ENCODE peak calls at places on chromosomes 3 and 15, in five cellular contexts. O is NCI-H1092, W is substantia nigra, E is HEK293T, N is T1000. G is an unnamed sample.

GRCh38 chr15:33013827-33014445 is 180.6 kb downstream of the FMN1 start:
- DNase-seq in O (no peak), W (no peak), E (no peak), N (no peak), G (peak)

GRCh38 chr3:170703121-170703588 is 117.3 kb upstream of the SLC7A14 start:
- DNase-seq in O (no peak), W (no peak), E (no peak), N (peak), G (peak)

GRCh38 chr15:83720466-83720865 is 66.5 kb downstream of the ADAMTSL3 start:
- DNase-seq in O (no peak), W (no peak), E (no peak), N (no peak), G (no peak)

GRCh38 chr3:47283193-47283537 is 421 bp downstream of the KLHL18 start:
- DNase-seq in O (no peak), W (no peak), E (no peak), N (no peak), G (peak)

GRCh38 chr3:127632441-127632840 is 3.5 kb downstream of the PODXL2 start:
- DNase-seq in O (no peak), W (no peak), E (no peak), N (no peak), G (no peak)

GRCh38 chr3:151813777-151814176 is at the start of gene AADAC:
- DNase-seq in O (no peak), W (no peak), E (no peak), N (no peak), G (peak)

GRCh38 chr15:81410318-81410753 is 36.3 kb upstream of the TMC3 start:
- DNase-seq in O (peak), W (no peak), E (peak), N (no peak), G (peak)

GRCh38 chr15:98649621-98649995 is 1.3 kb downstream of the IGF1R start:
- DNase-seq in O (no peak), W (no peak), E (peak), N (no peak), G (peak)

GRCh38 chr3:182683335-182684257 is 109.7 kb upstream of the ATP11B start:
- DNase-seq in O (peak), W (peak), E (peak), N (no peak), G (peak)

GRCh38 chr3:71309342-71309741 is 274.2 kb downstream of the FOXP1 start:
- DNase-seq in O (no peak), W (no peak), E (no peak), N (no peak), G (no peak)

GRCh38 chr3:176953106-176954080 is 243.9 kb downstream of the TBL1XR1 start:
- DNase-seq in O (peak), W (no peak), E (no peak), N (no peak), G (peak)

GRCh38 chr3:89690649-89691048 is 583.2 kb downstream of the EPHA3 start:
- DNase-seq in O (no peak), W (no peak), E (no peak), N (no peak), G (no peak)

GRCh38 chr15:89448825-89449224 is 47.6 kb downstream of the RHCG start:
- DNase-seq in O (no peak), W (peak), E (no peak), N (no peak), G (no peak)

GRCh38 chr3:156189927-156190326 is 69.5 kb downstream of the KCNAB1 start:
- DNase-seq in O (no peak), W (no peak), E (no peak), N (no peak), G (no peak)

GRCh38 chr3:121274411-121274810 is 271.4 kb downstream of the POLQ start:
- DNase-seq in O (no peak), W (no peak), E (no peak), N (peak), G (no peak)

GRCh38 chr3:124582621-124583437 is 147.4 kb upstream of the UMPS start:
- DNase-seq in O (no peak), W (no peak), E (no peak), N (no peak), G (no peak)

GRCh38 chr3:182626484-182627467 is 166.5 kb upstream of the ATP11B start:
- DNase-seq in O (no peak), W (no peak), E (no peak), N (no peak), G (no peak)

GRCh38 chr15:81056276-81056675 is 55.6 kb downstream of the TLNRD1 start:
- DNase-seq in O (no peak), W (no peak), E (no peak), N (no peak), G (no peak)

GRCh38 chr3:36852071-36852470 is 87.7 kb upstream of the DCLK3 start:
- DNase-seq in O (no peak), W (no peak), E (no peak), N (no peak), G (no peak)

GRCh38 chr3:183129243-183129642 is 29.9 kb upstream of the MCCC1 start:
- DNase-seq in O (no peak), W (no peak), E (no peak), N (no peak), G (no peak)

GRCh38 chr3:133945696-133946095 is 50.0 kb upstream of the RAB6B start:
- DNase-seq in O (no peak), W (no peak), E (no peak), N (peak), G (no peak)

GRCh38 chr3:111326144-111326995 is 215.6 kb upstream of the CD96 start:
- DNase-seq in O (no peak), W (no peak), E (no peak), N (no peak), G (peak)

GRCh38 chr3:12705981-12706380 is 42.1 kb upstream of the RAF1 start:
- DNase-seq in O (no peak), W (no peak), E (no peak), N (no peak), G (no peak)

GRCh38 chr3:114550155-114550554 is 256.3 kb downstream of the TIGIT start:
- DNase-seq in O (no peak), W (no peak), E (no peak), N (no peak), G (peak)